ENCODE peak calls at places on chromosomes 5 and 9, in six cellular contexts. Y is fibroblast of lung, V is GM10248, I is NCI-H2029, P is upper lobe of right lung, D is myocyte. S is an unnamed sample.

GRCh38 chr5:135502836-135503520 is 32.8 kb downstream of the NEUROG1 start:
- DNase-seq in Y (no peak), V (no peak), I (no peak), P (no peak), D (peak), S (no peak)

GRCh38 chr9:129697956-129698757 is 32.7 kb downstream of the PRRX2 start:
- DNase-seq in Y (peak), V (no peak), I (no peak), P (no peak), D (no peak), S (no peak)

GRCh38 chr9:27749838-27750237 is 176.6 kb upstream of the C9orf72 start:
- DNase-seq in Y (peak), V (no peak), I (no peak), P (no peak), D (peak), S (no peak)

GRCh38 chr5:72160959-72161358 is 53.7 kb downstream of the MAP1B start:
- DNase-seq in Y (peak), V (no peak), I (no peak), P (no peak), D (no peak), S (no peak)

GRCh38 chr5:147857302-147858129 is 21.0 kb upstream of the SCGB3A2 start:
- DNase-seq in Y (peak), V (peak), I (peak), P (no peak), D (peak), S (no peak)

GRCh38 chr5:68628082-68628796 is 412.7 kb downstream of the PIK3R1 start:
- DNase-seq in Y (no peak), V (no peak), I (no peak), P (no peak), D (no peak), S (no peak)

GRCh38 chr9:133604856-133605255 is 4.3 kb downstream of the FAM163B start:
- DNase-seq in Y (no peak), V (no peak), I (no peak), P (no peak), D (no peak), S (peak)

GRCh38 chr5:106121972-106122605 is 1548.6 kb downstream of the EFNA5 start:
- DNase-seq in Y (no peak), V (peak), I (no peak), P (peak), D (no peak), S (no peak)

GRCh38 chr5:109962882-109963603 is 273.3 kb downstream of the MAN2A1 start:
- DNase-seq in Y (no peak), V (no peak), I (no peak), P (no peak), D (no peak), S (no peak)

GRCh38 chr5:553874-554273 is 29.6 kb upstream of the SLC9A3 start:
- DNase-seq in Y (no peak), V (no peak), I (no peak), P (no peak), D (no peak), S (no peak)

GRCh38 chr5:124199902-124200301 is 546.5 kb downstream of the ZNF608 start:
- DNase-seq in Y (no peak), V (no peak), I (no peak), P (no peak), D (no peak), S (no peak)

GRCh38 chr9:126678989-126679388 is 65.3 kb downstream of the LMX1B start:
- DNase-seq in Y (no peak), V (no peak), I (no peak), P (no peak), D (no peak), S (no peak)

GRCh38 chr5:73093943-73094342 is 26.4 kb upstream of the TMEM171 start:
- DNase-seq in Y (peak), V (no peak), I (no peak), P (no peak), D (peak), S (no peak)

GRCh38 chr9:87464110-87464991 is 33.3 kb upstream of the DAPK1 start:
- DNase-seq in Y (peak), V (peak), I (no peak), P (no peak), D (peak), S (no peak)

GRCh38 chr5:135012951-135013391 is 21.1 kb downstream of the PITX1 start:
- DNase-seq in Y (no peak), V (no peak), I (no peak), P (peak), D (peak), S (peak)

GRCh38 chr9:6186691-6187090 is 28.9 kb upstream of the IL33 start:
- DNase-seq in Y (no peak), V (no peak), I (no peak), P (no peak), D (no peak), S (no peak)

S was measured in kidney.